ENCODE peak calls at places on chromosomes 11 and 22, in seven cellular contexts. One of them, this sample, is unnamed.

GRCh38 chr22:42177891-42178336 is 47.3 kb upstream of the CYP2D6 start:
- DNase-seq in activated CD4-positive, CD25-positive, alpha-beta regulatory T cell treated with anti-CD3 and anti-CD28 coated beads, Interleukin-2, amount 50 U/mL, for 16 hours: no peak
- DNase-seq in H7: no peak
- DNase-seq in glutamatergic neuron: no peak
- DNase-seq in NCI-H510A treated with DMSO at 0.1 percent for 48 hours: no peak
- DNase-seq in stimulated activated CD4-positive, alpha-beta T cell treated with anti-CD3 and anti-CD28 coated beads, TNF-alpha, amount 100 ng/mL, for 4 hours: no peak
- DNase-seq in EH: no peak
- DNase-seq in this sample: no peak

GRCh38 chr22:46572911-46573780 is 35.7 kb upstream of the CELSR1 start:
- DNase-seq in EH: no peak
- DNase-seq in H7: no peak
- DNase-seq in activated CD4-positive, CD25-positive, alpha-beta regulatory T cell treated with anti-CD3 and anti-CD28 coated beads, Interleukin-2, amount 50 U/mL, for 16 hours: no peak
- DNase-seq in glutamatergic neuron: no peak
- DNase-seq in NCI-H510A treated with DMSO at 0.1 percent for 48 hours: no peak
- DNase-seq in stimulated activated CD4-positive, alpha-beta T cell treated with anti-CD3 and anti-CD28 coated beads, TNF-alpha, amount 100 ng/mL, for 4 hours: no peak
- DNase-seq in this sample: no peak

GRCh38 chr11:48064306-48064705 is 83.9 kb downstream of the PTPRJ start:
- DNase-seq in NCI-H510A treated with DMSO at 0.1 percent for 48 hours: no peak
- DNase-seq in glutamatergic neuron: no peak
- DNase-seq in H7: no peak
- DNase-seq in EH: peak
- DNase-seq in activated CD4-positive, CD25-positive, alpha-beta regulatory T cell treated with anti-CD3 and anti-CD28 coated beads, Interleukin-2, amount 50 U/mL, for 16 hours: no peak
- DNase-seq in stimulated activated CD4-positive, alpha-beta T cell treated with anti-CD3 and anti-CD28 coated beads, TNF-alpha, amount 100 ng/mL, for 4 hours: no peak
- DNase-seq in this sample: no peak

GRCh38 chr22:45636668-45637067 is 35.0 kb upstream of the ATXN10 start:
- DNase-seq in EH: no peak
- DNase-seq in NCI-H510A treated with DMSO at 0.1 percent for 48 hours: no peak
- DNase-seq in activated CD4-positive, CD25-positive, alpha-beta regulatory T cell treated with anti-CD3 and anti-CD28 coated beads, Interleukin-2, amount 50 U/mL, for 16 hours: no peak
- DNase-seq in H7: no peak
- DNase-seq in stimulated activated CD4-positive, alpha-beta T cell treated with anti-CD3 and anti-CD28 coated beads, TNF-alpha, amount 100 ng/mL, for 4 hours: no peak
- DNase-seq in glutamatergic neuron: no peak
- DNase-seq in this sample: no peak

GRCh38 chr11:65782816-65783228 is 2.0 kb upstream of the AP5B1 start:
- DNase-seq in activated CD4-positive, CD25-positive, alpha-beta regulatory T cell treated with anti-CD3 and anti-CD28 coated beads, Interleukin-2, amount 50 U/mL, for 16 hours: no peak
- DNase-seq in H7: peak
- DNase-seq in EH: no peak
- DNase-seq in glutamatergic neuron: no peak
- DNase-seq in stimulated activated CD4-positive, alpha-beta T cell treated with anti-CD3 and anti-CD28 coated beads, TNF-alpha, amount 100 ng/mL, for 4 hours: no peak
- DNase-seq in NCI-H510A treated with DMSO at 0.1 percent for 48 hours: no peak
- DNase-seq in this sample: no peak

GRCh38 chr11:62846177-62846576 is 6.8 kb upstream of the WDR74 start:
- DNase-seq in NCI-H510A treated with DMSO at 0.1 percent for 48 hours: no peak
- DNase-seq in stimulated activated CD4-positive, alpha-beta T cell treated with anti-CD3 and anti-CD28 coated beads, TNF-alpha, amount 100 ng/mL, for 4 hours: no peak
- DNase-seq in H7: no peak
- DNase-seq in glutamatergic neuron: no peak
- DNase-seq in EH: no peak
- DNase-seq in activated CD4-positive, CD25-positive, alpha-beta regulatory T cell treated with anti-CD3 and anti-CD28 coated beads, Interleukin-2, amount 50 U/mL, for 16 hours: no peak
- DNase-seq in this sample: no peak

GRCh38 chr11:47431356-47432083 is 5.3 kb upstream of the PSMC3 start:
- DNase-seq in H7: no peak
- DNase-seq in activated CD4-positive, CD25-positive, alpha-beta regulatory T cell treated with anti-CD3 and anti-CD28 coated beads, Interleukin-2, amount 50 U/mL, for 16 hours: no peak
- DNase-seq in EH: no peak
- DNase-seq in NCI-H510A treated with DMSO at 0.1 percent for 48 hours: no peak
- DNase-seq in glutamatergic neuron: no peak
- DNase-seq in stimulated activated CD4-positive, alpha-beta T cell treated with anti-CD3 and anti-CD28 coated beads, TNF-alpha, amount 100 ng/mL, for 4 hours: no peak
- DNase-seq in this sample: no peak

GRCh38 chr11:94851864-94852581 is 83.9 kb downstream of the AMOTL1 start:
- DNase-seq in EH: no peak
- DNase-seq in activated CD4-positive, CD25-positive, alpha-beta regulatory T cell treated with anti-CD3 and anti-CD28 coated beads, Interleukin-2, amount 50 U/mL, for 16 hours: no peak
- DNase-seq in NCI-H510A treated with DMSO at 0.1 percent for 48 hours: peak
- DNase-seq in stimulated activated CD4-positive, alpha-beta T cell treated with anti-CD3 and anti-CD28 coated beads, TNF-alpha, amount 100 ng/mL, for 4 hours: no peak
- DNase-seq in glutamatergic neuron: no peak
- DNase-seq in H7: no peak
- DNase-seq in this sample: no peak

GRCh38 chr11:10878408-10879214 is 20.8 kb upstream of the ZBED5 start:
- DNase-seq in stimulated activated CD4-positive, alpha-beta T cell treated with anti-CD3 and anti-CD28 coated beads, TNF-alpha, amount 100 ng/mL, for 4 hours: no peak
- DNase-seq in EH: peak
- DNase-seq in H7: peak
- DNase-seq in activated CD4-positive, CD25-positive, alpha-beta regulatory T cell treated with anti-CD3 and anti-CD28 coated beads, Interleukin-2, amount 50 U/mL, for 16 hours: no peak
- DNase-seq in NCI-H510A treated with DMSO at 0.1 percent for 48 hours: peak
- DNase-seq in glutamatergic neuron: no peak
- DNase-seq in this sample: peak

GRCh38 chr22:46867106-46867505 is 104.7 kb downstream of the TBC1D22A start:
- DNase-seq in activated CD4-positive, CD25-positive, alpha-beta regulatory T cell treated with anti-CD3 and anti-CD28 coated beads, Interleukin-2, amount 50 U/mL, for 16 hours: no peak
- DNase-seq in EH: no peak
- DNase-seq in NCI-H510A treated with DMSO at 0.1 percent for 48 hours: no peak
- DNase-seq in glutamatergic neuron: no peak
- DNase-seq in stimulated activated CD4-positive, alpha-beta T cell treated with anti-CD3 and anti-CD28 coated beads, TNF-alpha, amount 100 ng/mL, for 4 hours: no peak
- DNase-seq in H7: no peak
- DNase-seq in this sample: no peak

GRCh38 chr11:35781342-35782171 is 119.0 kb downstream of the TRIM44 start:
- DNase-seq in EH: peak
- DNase-seq in glutamatergic neuron: no peak
- DNase-seq in stimulated activated CD4-positive, alpha-beta T cell treated with anti-CD3 and anti-CD28 coated beads, TNF-alpha, amount 100 ng/mL, for 4 hours: no peak
- DNase-seq in H7: peak
- DNase-seq in NCI-H510A treated with DMSO at 0.1 percent for 48 hours: no peak
- DNase-seq in activated CD4-positive, CD25-positive, alpha-beta regulatory T cell treated with anti-CD3 and anti-CD28 coated beads, Interleukin-2, amount 50 U/mL, for 16 hours: no peak
- DNase-seq in this sample: no peak

GRCh38 chr22:27419473-27419872 is 382.1 kb downstream of the MN1 start:
- DNase-seq in glutamatergic neuron: no peak
- DNase-seq in EH: no peak
- DNase-seq in NCI-H510A treated with DMSO at 0.1 percent for 48 hours: no peak
- DNase-seq in H7: peak
- DNase-seq in stimulated activated CD4-positive, alpha-beta T cell treated with anti-CD3 and anti-CD28 coated beads, TNF-alpha, amount 100 ng/mL, for 4 hours: no peak
- DNase-seq in activated CD4-positive, CD25-positive, alpha-beta regulatory T cell treated with anti-CD3 and anti-CD28 coated beads, Interleukin-2, amount 50 U/mL, for 16 hours: no peak
- DNase-seq in this sample: no peak

GRCh38 chr11:33329705-33330329 is 72.6 kb downstream of the HIPK3 start:
- DNase-seq in activated CD4-positive, CD25-positive, alpha-beta regulatory T cell treated with anti-CD3 and anti-CD28 coated beads, Interleukin-2, amount 50 U/mL, for 16 hours: peak
- DNase-seq in glutamatergic neuron: peak
- DNase-seq in H7: peak
- DNase-seq in EH: peak
- DNase-seq in NCI-H510A treated with DMSO at 0.1 percent for 48 hours: peak
- DNase-seq in stimulated activated CD4-positive, alpha-beta T cell treated with anti-CD3 and anti-CD28 coated beads, TNF-alpha, amount 100 ng/mL, for 4 hours: no peak
- DNase-seq in this sample: peak

GRCh38 chr22:30235687-30236170 is 10.8 kb downstream of the LIF start:
- DNase-seq in H7: peak
- DNase-seq in glutamatergic neuron: no peak
- DNase-seq in EH: peak
- DNase-seq in NCI-H510A treated with DMSO at 0.1 percent for 48 hours: peak
- DNase-seq in stimulated activated CD4-positive, alpha-beta T cell treated with anti-CD3 and anti-CD28 coated beads, TNF-alpha, amount 100 ng/mL, for 4 hours: no peak
- DNase-seq in activated CD4-positive, CD25-positive, alpha-beta regulatory T cell treated with anti-CD3 and anti-CD28 coated beads, Interleukin-2, amount 50 U/mL, for 16 hours: no peak
- DNase-seq in this sample: no peak

GRCh38 chr22:45738206-45738605 is 66.6 kb downstream of the ATXN10 start:
- DNase-seq in H7: no peak
- DNase-seq in stimulated activated CD4-positive, alpha-beta T cell treated with anti-CD3 and anti-CD28 coated beads, TNF-alpha, amount 100 ng/mL, for 4 hours: no peak
- DNase-seq in activated CD4-positive, CD25-positive, alpha-beta regulatory T cell treated with anti-CD3 and anti-CD28 coated beads, Interleukin-2, amount 50 U/mL, for 16 hours: no peak
- DNase-seq in NCI-H510A treated with DMSO at 0.1 percent for 48 hours: no peak
- DNase-seq in EH: peak
- DNase-seq in glutamatergic neuron: no peak
- DNase-seq in this sample: no peak

GRCh38 chr11:99791354-99791753 is 770.6 kb downstream of the CNTN5 start:
- DNase-seq in EH: no peak
- DNase-seq in stimulated activated CD4-positive, alpha-beta T cell treated with anti-CD3 and anti-CD28 coated beads, TNF-alpha, amount 100 ng/mL, for 4 hours: no peak
- DNase-seq in H7: no peak
- DNase-seq in glutamatergic neuron: no peak
- DNase-seq in activated CD4-positive, CD25-positive, alpha-beta regulatory T cell treated with anti-CD3 and anti-CD28 coated beads, Interleukin-2, amount 50 U/mL, for 16 hours: no peak
- DNase-seq in NCI-H510A treated with DMSO at 0.1 percent for 48 hours: no peak
- DNase-seq in this sample: no peak

GRCh38 chr11:71370895-71371673 is 77.1 kb downstream of the DHCR7 start:
- DNase-seq in activated CD4-positive, CD25-positive, alpha-beta regulatory T cell treated with anti-CD3 and anti-CD28 coated beads, Interleukin-2, amount 50 U/mL, for 16 hours: no peak
- DNase-seq in glutamatergic neuron: no peak
- DNase-seq in H7: peak
- DNase-seq in NCI-H510A treated with DMSO at 0.1 percent for 48 hours: no peak
- DNase-seq in stimulated activated CD4-positive, alpha-beta T cell treated with anti-CD3 and anti-CD28 coated beads, TNF-alpha, amount 100 ng/mL, for 4 hours: no peak
- DNase-seq in EH: no peak
- DNase-seq in this sample: no peak

GRCh38 chr11:59267196-59267595 is 54.5 kb upstream of the MPEG1 start:
- DNase-seq in EH: no peak
- DNase-seq in NCI-H510A treated with DMSO at 0.1 percent for 48 hours: no peak
- DNase-seq in activated CD4-positive, CD25-positive, alpha-beta regulatory T cell treated with anti-CD3 and anti-CD28 coated beads, Interleukin-2, amount 50 U/mL, for 16 hours: no peak
- DNase-seq in H7: no peak
- DNase-seq in stimulated activated CD4-positive, alpha-beta T cell treated with anti-CD3 and anti-CD28 coated beads, TNF-alpha, amount 100 ng/mL, for 4 hours: no peak
- DNase-seq in glutamatergic neuron: no peak
- DNase-seq in this sample: no peak

GRCh38 chr22:36329217-36330078 is 58.3 kb downstream of the MYH9 start:
- DNase-seq in stimulated activated CD4-positive, alpha-beta T cell treated with anti-CD3 and anti-CD28 coated beads, TNF-alpha, amount 100 ng/mL, for 4 hours: peak
- DNase-seq in H7: peak
- DNase-seq in NCI-H510A treated with DMSO at 0.1 percent for 48 hours: peak
- DNase-seq in glutamatergic neuron: peak
- DNase-seq in EH: peak
- DNase-seq in activated CD4-positive, CD25-positive, alpha-beta regulatory T cell treated with anti-CD3 and anti-CD28 coated beads, Interleukin-2, amount 50 U/mL, for 16 hours: peak
- DNase-seq in this sample: peak

GRCh38 chr11:35809561-35809960 is 134.3 kb upstream of the LDLRAD3 start:
- DNase-seq in stimulated activated CD4-positive, alpha-beta T cell treated with anti-CD3 and anti-CD28 coated beads, TNF-alpha, amount 100 ng/mL, for 4 hours: no peak
- DNase-seq in NCI-H510A treated with DMSO at 0.1 percent for 48 hours: no peak
- DNase-seq in H7: no peak
- DNase-seq in activated CD4-positive, CD25-positive, alpha-beta regulatory T cell treated with anti-CD3 and anti-CD28 coated beads, Interleukin-2, amount 50 U/mL, for 16 hours: no peak
- DNase-seq in EH: no peak
- DNase-seq in glutamatergic neuron: no peak
- DNase-seq in this sample: no peak

GRCh38 chr11:94315664-94316063 is 11.3 kb downstream of the IZUMO1R start:
- DNase-seq in glutamatergic neuron: no peak
- DNase-seq in NCI-H510A treated with DMSO at 0.1 percent for 48 hours: no peak
- DNase-seq in stimulated activated CD4-positive, alpha-beta T cell treated with anti-CD3 and anti-CD28 coated beads, TNF-alpha, amount 100 ng/mL, for 4 hours: no peak
- DNase-seq in H7: no peak
- DNase-seq in EH: peak
- DNase-seq in activated CD4-positive, CD25-positive, alpha-beta regulatory T cell treated with anti-CD3 and anti-CD28 coated beads, Interleukin-2, amount 50 U/mL, for 16 hours: no peak
- DNase-seq in this sample: no peak

GRCh38 chr11:96424693-96425092 is 34.9 kb downstream of the JRKL start:
- DNase-seq in NCI-H510A treated with DMSO at 0.1 percent for 48 hours: no peak
- DNase-seq in activated CD4-positive, CD25-positive, alpha-beta regulatory T cell treated with anti-CD3 and anti-CD28 coated beads, Interleukin-2, amount 50 U/mL, for 16 hours: no peak
- DNase-seq in EH: peak
- DNase-seq in H7: no peak
- DNase-seq in stimulated activated CD4-positive, alpha-beta T cell treated with anti-CD3 and anti-CD28 coated beads, TNF-alpha, amount 100 ng/mL, for 4 hours: no peak
- DNase-seq in glutamatergic neuron: no peak
- DNase-seq in this sample: no peak

GRCh38 chr22:32904044-32904443 is 102.5 kb downstream of the TIMP3 start:
- DNase-seq in glutamatergic neuron: peak
- DNase-seq in stimulated activated CD4-positive, alpha-beta T cell treated with anti-CD3 and anti-CD28 coated beads, TNF-alpha, amount 100 ng/mL, for 4 hours: no peak
- DNase-seq in H7: peak
- DNase-seq in activated CD4-positive, CD25-positive, alpha-beta regulatory T cell treated with anti-CD3 and anti-CD28 coated beads, Interleukin-2, amount 50 U/mL, for 16 hours: no peak
- DNase-seq in EH: peak
- DNase-seq in NCI-H510A treated with DMSO at 0.1 percent for 48 hours: no peak
- DNase-seq in this sample: peak

This sample was measured in DMS153.